ENCODE peak calls at places on chromosomes 3 and 15, in five cellular contexts. Q is GM12865, P is bronchial epithelial cell, B is foreskin fibroblast, L is astrocyte. C is an unnamed sample.

GRCh38 chr15:68789921-68790575 is 30.6 kb downstream of the ANP32A start:
- DNase-seq in Q (no peak), P (no peak), B (peak), L (peak), C (peak)

GRCh38 chr15:92693922-92694331 is 38.4 kb upstream of the FAM174B start:
- DNase-seq in Q (peak), P (peak), B (no peak), L (no peak), C (peak)

GRCh38 chr3:29203846-29204245 is 77.0 kb upstream of the RBMS3 start:
- DNase-seq in Q (no peak), P (peak), B (peak), L (peak), C (peak)

GRCh38 chr3:20154928-20155327 is 31.1 kb downstream of the SGO1 start:
- DNase-seq in Q (peak), P (peak), B (no peak), L (no peak), C (no peak)

GRCh38 chr15:92391640-92392039 is 2.0 kb upstream of the ST8SIA2 start:
- DNase-seq in Q (peak), P (peak), B (no peak), L (peak), C (peak)

GRCh38 chr3:140602781-140603180 is 75.1 kb upstream of the TRIM42 start:
- DNase-seq in Q (no peak), P (peak), B (peak), L (no peak), C (no peak)

GRCh38 chr15:47439870-47440155 is 277.5 kb upstream of the SEMA6D start:
- DNase-seq in Q (no peak), P (no peak), B (no peak), L (no peak), C (peak)

GRCh38 chr3:46495901-46496456 is 1.8 kb upstream of the RTP3 start:
- DNase-seq in Q (no peak), P (peak), B (peak), L (peak), C (peak)

GRCh38 chr15:87851497-87851896 is 405.0 kb downstream of the NTRK3 start:
- DNase-seq in Q (no peak), P (no peak), B (no peak), L (no peak), C (no peak)

GRCh38 chr3:32460031-32460749 is 42.5 kb downstream of the CMTM6 start:
- DNase-seq in Q (peak), P (peak), B (no peak), L (no peak), C (no peak)

GRCh38 chr3:23966308-23966707 is 21.2 kb downstream of the NR1D2 start:
- DNase-seq in Q (no peak), P (no peak), B (peak), L (peak), C (peak)

GRCh38 chr15:45402955-45403892 is 24.9 kb upstream of the GATM start:
- DNase-seq in Q (peak), P (peak), B (peak), L (peak), C (peak)

GRCh38 chr3:177836671-177837070 is 639.4 kb upstream of the TBL1XR1 start:
- DNase-seq in Q (no peak), P (peak), B (peak), L (peak), C (no peak)

GRCh38 chr3:183774631-183775030 is 50.7 kb downstream of the MAP6D1 start:
- DNase-seq in Q (no peak), P (no peak), B (no peak), L (peak), C (peak)

GRCh38 chr3:134249935-134250716 is 533 bp downstream of the RYK start:
- DNase-seq in Q (peak), P (peak), B (peak), L (peak), C (peak)

GRCh38 chr3:34016925-34017592 is 218.6 kb downstream of the PDCD6IP start:
- DNase-seq in Q (peak), P (peak), B (no peak), L (no peak), C (peak)

GRCh38 chr3:78825858-78826215 is 942.0 kb downstream of the ROBO1 start:
- DNase-seq in Q (no peak), P (no peak), B (peak), L (no peak), C (no peak)

GRCh38 chr3:179732661-179733348 is 80.0 kb downstream of the USP13 start:
- DNase-seq in Q (no peak), P (no peak), B (peak), L (no peak), C (peak)

GRCh38 chr15:65311760-65312159 is 7.3 kb downstream of the RNU5B-1 start:
- DNase-seq in Q (no peak), P (no peak), B (no peak), L (no peak), C (no peak)

GRCh38 chr3:140344601-140345000 is 333.3 kb upstream of the TRIM42 start:
- DNase-seq in Q (no peak), P (no peak), B (no peak), L (no peak), C (no peak)

GRCh38 chr3:160921020-160921635 is 165.1 kb downstream of the PPM1L start:
- DNase-seq in Q (peak), P (peak), B (peak), L (peak), C (peak)

GRCh38 chr3:101836907-101837598 is 12.3 kb upstream of the NFKBIZ start:
- DNase-seq in Q (no peak), P (peak), B (peak), L (peak), C (peak)

GRCh38 chr3:159877924-159878323 is 110.7 kb upstream of the IL12A start:
- DNase-seq in Q (no peak), P (peak), B (no peak), L (peak), C (no peak)

GRCh38 chr3:116339441-116340028 is 105.8 kb downstream of the LSAMP start:
- DNase-seq in Q (no peak), P (no peak), B (peak), L (peak), C (peak)

GRCh38 chr3:197029511-197030167 is at the start of gene MELTF:
- DNase-seq in Q (peak), P (peak), B (peak), L (peak), C (peak)

GRCh38 chr3:124878561-124879394 is 8.4 kb downstream of the ITGB5 start:
- DNase-seq in Q (no peak), P (peak), B (peak), L (peak), C (peak)

C was measured in EH.